ENCODE peak calls at places on chromosomes 6 and 20, in ten cellular contexts. One of them, this sample, is unnamed.

GRCh38 chr6:8633762-8634161 is 198.4 kb upstream of the SLC35B3 start:
- DNase-seq in stimulated activated CD4-positive, alpha-beta T cell treated with anti-CD3 and anti-CD28 coated beads, TNF-alpha, amount 100 ng/mL, for 1 hour: no peak
- DNase-seq in endothelial cell: no peak
- DNase-seq in ascending aorta: no peak
- DNase-seq in activated CD8-positive, alpha-beta memory T cell treated with anti-CD3 and anti-CD28 coated beads for 24 hours: no peak
- DNase-seq in WTC11: no peak
- DNase-seq in mammary epithelial cell: peak; percentile 21
- DNase-seq in cardiac muscle cell: no peak
- DNase-seq in anterior cingulate cortex: no peak
- DNase-seq in heart right ventricle: no peak
- DNase-seq in this sample: no peak

GRCh38 chr6:43009124-43009523 is 4.6 kb downstream of the MEA1 start:
- DNase-seq in heart right ventricle: peak; percentile 42
- DNase-seq in ascending aorta: no peak
- DNase-seq in cardiac muscle cell: peak; percentile 59
- DNase-seq in stimulated activated CD4-positive, alpha-beta T cell treated with anti-CD3 and anti-CD28 coated beads, TNF-alpha, amount 100 ng/mL, for 1 hour: no peak
- DNase-seq in endothelial cell: peak; percentile 31
- DNase-seq in WTC11: peak; percentile 36
- DNase-seq in activated CD8-positive, alpha-beta memory T cell treated with anti-CD3 and anti-CD28 coated beads for 24 hours: peak; percentile 63
- DNase-seq in anterior cingulate cortex: no peak
- DNase-seq in mammary epithelial cell: no peak
- DNase-seq in this sample: no peak

GRCh38 chr6:137733353-137733746 is 133.7 kb upstream of the TNFAIP3 start:
- DNase-seq in activated CD8-positive, alpha-beta memory T cell treated with anti-CD3 and anti-CD28 coated beads for 24 hours: no peak
- DNase-seq in WTC11: no peak
- DNase-seq in ascending aorta: no peak
- DNase-seq in anterior cingulate cortex: no peak
- DNase-seq in mammary epithelial cell: no peak
- DNase-seq in stimulated activated CD4-positive, alpha-beta T cell treated with anti-CD3 and anti-CD28 coated beads, TNF-alpha, amount 100 ng/mL, for 1 hour: no peak
- DNase-seq in heart right ventricle: no peak
- DNase-seq in endothelial cell: no peak
- DNase-seq in cardiac muscle cell: no peak
- DNase-seq in this sample: no peak

GRCh38 chr6:127833336-127833735 is 67.5 kb downstream of the THEMIS start:
- DNase-seq in heart right ventricle: no peak
- DNase-seq in activated CD8-positive, alpha-beta memory T cell treated with anti-CD3 and anti-CD28 coated beads for 24 hours: no peak
- DNase-seq in ascending aorta: no peak
- DNase-seq in cardiac muscle cell: no peak
- DNase-seq in endothelial cell: no peak
- DNase-seq in WTC11: no peak
- DNase-seq in mammary epithelial cell: no peak
- DNase-seq in stimulated activated CD4-positive, alpha-beta T cell treated with anti-CD3 and anti-CD28 coated beads, TNF-alpha, amount 100 ng/mL, for 1 hour: no peak
- DNase-seq in anterior cingulate cortex: no peak
- DNase-seq in this sample: no peak

GRCh38 chr6:82073484-82073883 is 174.1 kb downstream of the IBTK start:
- DNase-seq in anterior cingulate cortex: no peak
- DNase-seq in WTC11: no peak
- DNase-seq in activated CD8-positive, alpha-beta memory T cell treated with anti-CD3 and anti-CD28 coated beads for 24 hours: no peak
- DNase-seq in endothelial cell: no peak
- DNase-seq in mammary epithelial cell: no peak
- DNase-seq in ascending aorta: no peak
- DNase-seq in cardiac muscle cell: no peak
- DNase-seq in heart right ventricle: no peak
- DNase-seq in stimulated activated CD4-positive, alpha-beta T cell treated with anti-CD3 and anti-CD28 coated beads, TNF-alpha, amount 100 ng/mL, for 1 hour: no peak
- DNase-seq in this sample: no peak

GRCh38 chr6:144582939-144583613 is 297.9 kb downstream of the UTRN start:
- DNase-seq in stimulated activated CD4-positive, alpha-beta T cell treated with anti-CD3 and anti-CD28 coated beads, TNF-alpha, amount 100 ng/mL, for 1 hour: no peak
- DNase-seq in endothelial cell: peak; percentile 30
- DNase-seq in heart right ventricle: peak; percentile 32
- DNase-seq in activated CD8-positive, alpha-beta memory T cell treated with anti-CD3 and anti-CD28 coated beads for 24 hours: peak; percentile 76
- DNase-seq in mammary epithelial cell: no peak
- DNase-seq in cardiac muscle cell: peak; percentile 24
- DNase-seq in ascending aorta: no peak
- DNase-seq in anterior cingulate cortex: no peak
- DNase-seq in WTC11: peak; percentile 12
- DNase-seq in this sample: no peak

GRCh38 chr20:3218307-3218988 is 9.2 kb downstream of the ITPA start:
- DNase-seq in WTC11: peak; percentile 91
- DNase-seq in endothelial cell: peak; percentile 86
- DNase-seq in cardiac muscle cell: peak; percentile 60
- DNase-seq in stimulated activated CD4-positive, alpha-beta T cell treated with anti-CD3 and anti-CD28 coated beads, TNF-alpha, amount 100 ng/mL, for 1 hour: peak; percentile 73
- DNase-seq in anterior cingulate cortex: no peak
- DNase-seq in mammary epithelial cell: peak; percentile 12
- DNase-seq in ascending aorta: no peak
- DNase-seq in heart right ventricle: peak; percentile 48
- DNase-seq in activated CD8-positive, alpha-beta memory T cell treated with anti-CD3 and anti-CD28 coated beads for 24 hours: peak; percentile 93
- DNase-seq in this sample: peak; percentile 56

GRCh38 chr6:116924245-116924644 is 47.2 kb downstream of the RFX6 start:
- DNase-seq in anterior cingulate cortex: no peak
- DNase-seq in cardiac muscle cell: no peak
- DNase-seq in mammary epithelial cell: no peak
- DNase-seq in activated CD8-positive, alpha-beta memory T cell treated with anti-CD3 and anti-CD28 coated beads for 24 hours: no peak
- DNase-seq in WTC11: no peak
- DNase-seq in ascending aorta: no peak
- DNase-seq in endothelial cell: no peak
- DNase-seq in heart right ventricle: no peak
- DNase-seq in stimulated activated CD4-positive, alpha-beta T cell treated with anti-CD3 and anti-CD28 coated beads, TNF-alpha, amount 100 ng/mL, for 1 hour: no peak
- DNase-seq in this sample: no peak

GRCh38 chr20:35604444-35604750 is 11.2 kb upstream of the SPAG4 start:
- DNase-seq in anterior cingulate cortex: no peak
- DNase-seq in endothelial cell: peak; percentile 43
- DNase-seq in activated CD8-positive, alpha-beta memory T cell treated with anti-CD3 and anti-CD28 coated beads for 24 hours: no peak
- DNase-seq in stimulated activated CD4-positive, alpha-beta T cell treated with anti-CD3 and anti-CD28 coated beads, TNF-alpha, amount 100 ng/mL, for 1 hour: no peak
- DNase-seq in ascending aorta: no peak
- DNase-seq in cardiac muscle cell: peak; percentile 20
- DNase-seq in mammary epithelial cell: no peak
- DNase-seq in WTC11: peak; percentile 88
- DNase-seq in heart right ventricle: no peak
- DNase-seq in this sample: no peak

GRCh38 chr20:44810391-44811149 is at the start of gene RIMS4:
- DNase-seq in activated CD8-positive, alpha-beta memory T cell treated with anti-CD3 and anti-CD28 coated beads for 24 hours: no peak
- DNase-seq in ascending aorta: peak; percentile 42
- DNase-seq in cardiac muscle cell: peak; percentile 79
- DNase-seq in mammary epithelial cell: no peak
- DNase-seq in endothelial cell: peak; percentile 35
- DNase-seq in heart right ventricle: no peak
- DNase-seq in WTC11: peak; percentile 48
- DNase-seq in anterior cingulate cortex: no peak
- DNase-seq in stimulated activated CD4-positive, alpha-beta T cell treated with anti-CD3 and anti-CD28 coated beads, TNF-alpha, amount 100 ng/mL, for 1 hour: no peak
- DNase-seq in this sample: peak; percentile 78

GRCh38 chr6:56026461-56027180 is 151.2 kb upstream of the BMP5 start:
- DNase-seq in activated CD8-positive, alpha-beta memory T cell treated with anti-CD3 and anti-CD28 coated beads for 24 hours: no peak
- DNase-seq in ascending aorta: no peak
- DNase-seq in mammary epithelial cell: peak; percentile 33
- DNase-seq in cardiac muscle cell: no peak
- DNase-seq in stimulated activated CD4-positive, alpha-beta T cell treated with anti-CD3 and anti-CD28 coated beads, TNF-alpha, amount 100 ng/mL, for 1 hour: no peak
- DNase-seq in WTC11: no peak
- DNase-seq in heart right ventricle: no peak
- DNase-seq in anterior cingulate cortex: no peak
- DNase-seq in endothelial cell: no peak
- DNase-seq in this sample: no peak

GRCh38 chr6:36605102-36605501 is 10.9 kb downstream of the SRSF3 start:
- DNase-seq in stimulated activated CD4-positive, alpha-beta T cell treated with anti-CD3 and anti-CD28 coated beads, TNF-alpha, amount 100 ng/mL, for 1 hour: no peak
- DNase-seq in mammary epithelial cell: no peak
- DNase-seq in WTC11: peak; percentile 1
- DNase-seq in endothelial cell: no peak
- DNase-seq in cardiac muscle cell: no peak
- DNase-seq in heart right ventricle: no peak
- DNase-seq in ascending aorta: peak; percentile 28
- DNase-seq in activated CD8-positive, alpha-beta memory T cell treated with anti-CD3 and anti-CD28 coated beads for 24 hours: no peak
- DNase-seq in anterior cingulate cortex: no peak
- DNase-seq in this sample: no peak

GRCh38 chr6:81693212-81693611 is 59.3 kb downstream of the TENT5A start:
- DNase-seq in anterior cingulate cortex: no peak
- DNase-seq in cardiac muscle cell: no peak
- DNase-seq in heart right ventricle: no peak
- DNase-seq in stimulated activated CD4-positive, alpha-beta T cell treated with anti-CD3 and anti-CD28 coated beads, TNF-alpha, amount 100 ng/mL, for 1 hour: no peak
- DNase-seq in activated CD8-positive, alpha-beta memory T cell treated with anti-CD3 and anti-CD28 coated beads for 24 hours: no peak
- DNase-seq in mammary epithelial cell: no peak
- DNase-seq in ascending aorta: no peak
- DNase-seq in WTC11: no peak
- DNase-seq in endothelial cell: no peak
- DNase-seq in this sample: no peak

GRCh38 chr6:165891320-165891719 is 228.3 kb upstream of the PDE10A start:
- DNase-seq in cardiac muscle cell: no peak
- DNase-seq in anterior cingulate cortex: no peak
- DNase-seq in endothelial cell: no peak
- DNase-seq in heart right ventricle: no peak
- DNase-seq in WTC11: no peak
- DNase-seq in mammary epithelial cell: no peak
- DNase-seq in activated CD8-positive, alpha-beta memory T cell treated with anti-CD3 and anti-CD28 coated beads for 24 hours: no peak
- DNase-seq in stimulated activated CD4-positive, alpha-beta T cell treated with anti-CD3 and anti-CD28 coated beads, TNF-alpha, amount 100 ng/mL, for 1 hour: no peak
- DNase-seq in ascending aorta: no peak
- DNase-seq in this sample: no peak

GRCh38 chr6:2973656-2974055 is 2.3 kb upstream of the SERPINB6 start:
- DNase-seq in activated CD8-positive, alpha-beta memory T cell treated with anti-CD3 and anti-CD28 coated beads for 24 hours: peak; percentile 54
- DNase-seq in anterior cingulate cortex: no peak
- DNase-seq in cardiac muscle cell: no peak
- DNase-seq in mammary epithelial cell: peak; percentile 77
- DNase-seq in stimulated activated CD4-positive, alpha-beta T cell treated with anti-CD3 and anti-CD28 coated beads, TNF-alpha, amount 100 ng/mL, for 1 hour: no peak
- DNase-seq in endothelial cell: no peak
- DNase-seq in WTC11: no peak
- DNase-seq in ascending aorta: peak; percentile 37
- DNase-seq in heart right ventricle: no peak
- DNase-seq in this sample: no peak

GRCh38 chr6:96420294-96420693 is 101.3 kb upstream of the UFL1 start:
- DNase-seq in endothelial cell: no peak
- DNase-seq in heart right ventricle: no peak
- DNase-seq in anterior cingulate cortex: no peak
- DNase-seq in activated CD8-positive, alpha-beta memory T cell treated with anti-CD3 and anti-CD28 coated beads for 24 hours: no peak
- DNase-seq in stimulated activated CD4-positive, alpha-beta T cell treated with anti-CD3 and anti-CD28 coated beads, TNF-alpha, amount 100 ng/mL, for 1 hour: no peak
- DNase-seq in cardiac muscle cell: no peak
- DNase-seq in mammary epithelial cell: no peak
- DNase-seq in ascending aorta: no peak
- DNase-seq in WTC11: no peak
- DNase-seq in this sample: peak; percentile 41